ENCODE peak calls at places on chromosome 13, in nine cellular contexts. C, D, S, A, V, N, Y, B and J are unnamed samples. For H3K36me3 and H3K27me3, the result is how much of the 10 kb centered on the place peaks cover.

GRCh38 chr13:105168295-105168694 is 1367.2 kb downstream of the EFNB2 start:
- DNase-seq in C (no peak), D (no peak), S (no peak), A (no peak), V (no peak), N (no peak), Y (no peak), B (no peak), J (no peak)

GRCh38 chr13:52348081-52348480 is 57.9 kb downstream of the THSD1 start:
- DNase-seq in C (no peak), D (no peak), S (peak), A (peak), V (peak), N (no peak), Y (no peak), B (peak), J (no peak)

GRCh38 chr13:31209172-31209818 is 9.5 kb downstream of the B3GLCT start:
- DNase-seq in C (no peak), D (peak), S (peak), A (peak), V (peak), N (peak), Y (peak), B (no peak), J (peak)

GRCh38 chr13:90307136-90307535 is 1040.4 kb upstream of the MIR17HG start:
- DNase-seq in C (no peak), D (no peak), S (no peak), A (no peak), V (no peak), N (no peak), Y (no peak), B (no peak), J (no peak)

GRCh38 chr13:37652596-37652995 is 54.0 kb upstream of the POSTN start:
- DNase-seq in C (no peak), D (no peak), S (no peak), A (peak), V (no peak), N (no peak), Y (no peak), B (no peak), J (no peak)

GRCh38 chr13:75139291-75139690 is 342.7 kb downstream of the TBC1D4 start:
- DNase-seq in C (no peak), D (no peak), S (peak), A (peak), V (peak), N (no peak), Y (no peak), B (no peak), J (no peak)

GRCh38 chr13:33740134-33740538 is 77.8 kb upstream of the RFC3 start:
- DNase-seq in C (no peak), D (no peak), S (peak), A (peak), V (peak), N (no peak), Y (no peak), B (peak), J (no peak)

GRCh38 chr13:25678398-25678797 is 306.6 kb downstream of the ATP8A2 start:
- DNase-seq in C (no peak), D (no peak), S (no peak), A (no peak), V (no peak), N (no peak), Y (no peak), B (no peak), J (no peak)

GRCh38 chr13:33745370-33746324 is 72.3 kb upstream of the RFC3 start:
- DNase-seq in C (no peak), D (no peak), S (no peak), A (no peak), V (no peak), N (no peak), Y (no peak), B (no peak), J (no peak)

GRCh38 chr13:63902141-63902540 is 2486.5 kb upstream of the PCDH20 start:
- DNase-seq in C (no peak), D (no peak), S (no peak), A (no peak), V (no peak), N (no peak), Y (no peak), B (no peak), J (no peak)

GRCh38 chr13:25203256-25203794 is 31.2 kb upstream of the AMER2 start:
- DNase-seq in C (no peak), D (no peak), S (no peak), A (no peak), V (peak), N (no peak), Y (no peak), B (no peak), J (peak)

GRCh38 chr13:27578121-27579030 is 42.0 kb downstream of the LNX2 start:
- DNase-seq in C (no peak), D (no peak), S (no peak), A (peak), V (peak), N (no peak), Y (no peak), B (peak), J (no peak)

GRCh38 chr13:20714161-20714560 is 10.7 kb downstream of the IL17D start:
- DNase-seq in C (no peak), D (no peak), S (peak), A (no peak), V (peak), N (no peak), Y (no peak), B (no peak), J (no peak)

GRCh38 chr13:32362574-32362973 is 47.3 kb downstream of the BRCA2 start:
- DNase-seq in C (no peak), D (no peak), S (no peak), A (no peak), V (no peak), N (no peak), Y (no peak), B (no peak), J (no peak)

GRCh38 chr13:21812192-21812626 is 141.3 kb downstream of the FGF9 start:
- DNase-seq in C (no peak), D (no peak), S (no peak), A (no peak), V (no peak), N (no peak), Y (peak), B (peak), J (no peak)

GRCh38 chr13:98575009-98575866 is 1.7 kb downstream of the STK24 start:
- DNase-seq in C (no peak), D (no peak), S (no peak), A (no peak), V (peak), N (no peak), Y (peak), B (peak), J (no peak)

GRCh38 chr13:108326318-108326717 is 56.8 kb downstream of the TNFSF13B start:
- DNase-seq in C (peak), D (no peak), S (peak), A (no peak), V (no peak), N (no peak), Y (no peak), B (no peak), J (no peak)

GRCh38 chr13:84570831-84571230 is 688.6 kb upstream of the SLITRK1 start:
- DNase-seq in C (no peak), D (no peak), S (no peak), A (peak), V (peak), N (no peak), Y (no peak), B (no peak), J (no peak)

GRCh38 chr13:57925250-57925649 is 293.7 kb downstream of the PCDH17 start:
- DNase-seq in C (no peak), D (no peak), S (no peak), A (no peak), V (no peak), N (no peak), Y (no peak), B (no peak), J (no peak)

GRCh38 chr13:32278456-32278855 is 36.7 kb downstream of the ZAR1L start:
- DNase-seq in C (no peak), D (no peak), S (no peak), A (peak), V (peak), N (no peak), Y (no peak), B (peak), J (no peak)

GRCh38 chr13:57075588-57075987 is 65.1 kb upstream of the PRR20A start:
- DNase-seq in C (no peak), D (no peak), S (no peak), A (no peak), V (no peak), N (no peak), Y (no peak), B (no peak), J (no peak)

GRCh38 chr13:114032121-114032799 is 58.4 kb upstream of the C13orf46 start:
- DNase-seq in C (no peak), D (peak), S (peak), A (peak), V (peak), N (no peak), Y (no peak), B (no peak), J (no peak)

GRCh38 chr13:113785051-113786010 is 26.3 kb downstream of the TMEM255B start:
- DNase-seq in C (no peak), D (no peak), S (peak), A (peak), V (peak), N (no peak), Y (no peak), B (peak), J (no peak)

GRCh38 chr13:23794267-23795161 is 94.7 kb downstream of the MIPEP start:
- DNase-seq in C (no peak), D (no peak), S (peak), A (peak), V (peak), N (no peak), Y (no peak), B (peak), J (no peak)

GRCh38 chr13:20482275-20482761 is 43.3 kb downstream of the CRYL1 start:
- DNase-seq in C (no peak), D (no peak), S (peak), A (no peak), V (no peak), N (no peak), Y (no peak), B (no peak), J (no peak)

GRCh38 chr13:43908156-43909126 is 28.7 kb downstream of the LACC1 start:
- DNase-seq in C (no peak), D (no peak), S (peak), A (peak), V (peak), N (no peak), Y (peak), B (peak), J (peak)

GRCh38 chr13:34462843-34463242 is 479.2 kb upstream of the NBEA start:
- DNase-seq in C (no peak), D (no peak), S (peak), A (peak), V (peak), N (no peak), Y (no peak), B (peak), J (no peak)

GRCh38 chr13:60397693-60398437 is 845 bp downstream of the TDRD3 start:
- DNase-seq in C (peak), D (peak), S (peak), A (peak), V (peak), N (peak), Y (peak), B (peak), J (no peak)

GRCh38 chr13:113001251-113002140 is 32.5 kb downstream of the MCF2L start:
- DNase-seq in C (peak), D (no peak), S (peak), A (peak), V (peak), N (no peak), Y (peak), B (no peak), J (no peak)

GRCh38 chr13:23654111-23655110 is 84.2 kb downstream of the TNFRSF19 start:
- DNase-seq in C (no peak), D (no peak), S (peak), A (peak), V (no peak), N (no peak), Y (no peak), B (peak), J (no peak)

GRCh38 chr13:106490887-106491321 is 44.6 kb downstream of the EFNB2 start:
- DNase-seq in C (no peak), D (no peak), S (no peak), A (no peak), V (no peak), N (no peak), Y (no peak), B (no peak), J (no peak)

GRCh38 chr13:106493569-106493968 is 41.9 kb downstream of the EFNB2 start:
- DNase-seq in C (no peak), D (no peak), S (no peak), A (no peak), V (no peak), N (no peak), Y (no peak), B (no peak), J (no peak)

GRCh38 chr13:106491463-106491862 is 44.0 kb downstream of the EFNB2 start:
- DNase-seq in C (no peak), D (no peak), S (no peak), A (no peak), V (no peak), N (no peak), Y (no peak), B (no peak), J (no peak)

GRCh38 chr13:106492576-106493323 is 42.7 kb downstream of the EFNB2 start:
- DNase-seq in C (no peak), D (no peak), S (no peak), A (no peak), V (no peak), N (no peak), Y (no peak), B (no peak), J (no peak)

DNA sequence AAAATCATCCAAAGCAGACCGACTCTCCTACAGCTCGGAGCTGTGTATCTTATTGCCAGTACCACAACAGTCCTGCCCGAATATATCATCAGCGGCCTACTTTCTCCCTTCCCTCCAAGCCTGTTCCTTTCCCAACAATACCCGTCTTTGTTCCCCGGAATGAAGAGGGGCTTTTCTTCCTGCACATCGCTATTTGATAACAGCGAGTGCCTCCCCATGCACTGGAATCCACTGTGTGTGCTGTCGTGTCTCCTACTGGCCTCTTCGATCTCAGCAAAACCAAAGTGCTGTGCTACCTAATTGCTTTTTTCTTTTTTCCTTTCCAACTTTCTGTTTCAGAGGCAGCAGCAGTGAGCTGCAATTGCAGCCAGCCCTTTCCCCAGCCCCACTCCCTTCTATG is 43.5 kb downstream of the EFNB2 start:
- DNase-seq in C (no peak), D (no peak), S (no peak), A (no peak), V (no peak), N (no peak), Y (no peak), B (no peak), J (no peak)
- H3K36me3 ChIP-seq in C (under half), D (under half), S (under half), A (under half), V (under half), N (under half), Y (under half), B (under half), J (under half)

DNA sequence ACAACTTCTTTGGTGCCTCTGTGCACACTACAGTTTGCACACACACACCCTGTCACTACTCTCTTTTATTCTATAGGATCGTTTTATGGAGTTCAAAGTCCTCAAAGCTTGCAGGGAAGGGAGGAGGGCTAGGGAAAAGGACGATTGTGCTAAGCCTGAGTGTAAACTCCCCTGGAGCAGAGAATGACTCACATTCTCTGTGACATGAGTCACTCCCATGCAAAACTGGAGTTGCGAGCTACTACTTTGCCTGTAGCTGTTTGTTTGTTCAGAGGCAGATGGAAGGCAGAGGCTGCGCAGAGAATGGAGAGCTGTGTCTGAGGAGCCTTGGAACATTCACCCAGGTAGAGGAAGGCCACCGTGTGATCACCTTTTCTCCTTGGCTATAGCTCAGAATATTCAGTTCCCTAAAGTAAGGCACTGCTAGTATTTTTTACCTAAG is 80.5 kb upstream of the MBNL2 start:
- DNase-seq in C (peak), D (peak), S (peak), A (peak), V (peak), N (peak), Y (peak), B (peak), J (peak)
- H3K4me3 ChIP-seq in C (peak), D (no peak), S (no peak), A (no peak), V (peak), N (peak), Y (no peak), B (no peak), J (no peak)

GRCh38 chr13:94968757-94969086 is 256.4 kb upstream of the SOX21 start:
- DNase-seq in C (no peak), D (no peak), S (no peak), A (no peak), V (no peak), N (no peak), Y (no peak), B (no peak), J (peak)
- H3K27me3 ChIP-seq in C (under half), D (under half), S (half or more), A (half or more), V (half or more), N (under half), Y (under half), B (under half), J (under half)

GRCh38 chr13:77113496-77113895 is 86.5 kb upstream of the FBXL3 start:
- DNase-seq in C (no peak), D (no peak), S (no peak), A (no peak), V (peak), N (no peak), Y (no peak), B (no peak), J (no peak)

GRCh38 chr13:77114271-77114670 is 87.3 kb upstream of the FBXL3 start:
- DNase-seq in C (no peak), D (no peak), S (no peak), A (peak), V (no peak), N (no peak), Y (no peak), B (no peak), J (no peak)

GRCh38 chr13:77112961-77113360 is 86.0 kb upstream of the FBXL3 start:
- DNase-seq in C (no peak), D (no peak), S (no peak), A (no peak), V (no peak), N (no peak), Y (no peak), B (no peak), J (no peak)

GRCh38 chr13:77118134-77118533 is 91.2 kb upstream of the FBXL3 start:
- DNase-seq in C (no peak), D (no peak), S (no peak), A (no peak), V (no peak), N (no peak), Y (no peak), B (no peak), J (no peak)
- H3K36me3 ChIP-seq in C (under half), D (under half), S (under half), A (under half), V (under half), N (half or more), Y (under half), B (under half), J (under half)

GRCh38 chr13:35475960-35476943 is at the start of gene MAB21L1:
- DNase-seq in C (peak), D (no peak), S (peak), A (peak), V (peak), N (peak), Y (peak), B (peak), J (peak)
- H3K4me3 ChIP-seq in C (peak), D (no peak), S (no peak), A (peak), V (peak), N (peak), Y (peak), B (peak), J (peak)

DNA sequence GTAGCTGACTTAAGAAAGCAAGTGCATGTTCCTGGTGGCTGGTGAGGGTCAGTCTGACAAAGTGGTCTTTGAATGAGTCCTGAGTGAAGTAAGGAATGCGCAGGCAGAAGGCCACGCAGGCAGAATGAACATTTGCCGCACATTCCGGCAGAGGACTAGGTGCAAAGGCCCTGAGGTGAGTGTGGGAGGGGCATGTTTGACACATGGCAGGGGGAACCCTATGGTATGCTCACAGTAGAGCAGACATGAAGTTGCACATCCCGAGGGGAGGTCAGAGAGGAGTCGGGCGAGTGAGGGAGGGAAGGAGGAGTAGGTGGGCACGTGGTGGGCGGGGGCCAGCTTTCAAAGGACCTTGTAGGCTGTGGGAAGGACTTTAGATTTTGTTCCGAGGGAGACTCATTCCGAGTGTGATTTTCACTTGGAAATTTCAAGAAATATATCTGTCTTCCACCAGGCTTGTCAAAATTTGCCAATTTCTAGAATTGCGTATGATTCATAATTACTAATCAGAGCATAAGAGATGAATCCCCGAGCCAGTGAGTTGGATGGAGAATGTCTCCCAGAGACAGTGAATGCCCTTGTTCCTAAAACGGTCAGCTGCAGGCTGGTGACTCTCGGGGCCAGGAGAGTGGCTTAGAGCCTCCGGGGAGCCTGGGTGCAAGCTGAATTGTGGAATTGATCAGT is 40.3 kb downstream of the ERICH6B start:
- DNase-seq in C (no peak), D (no peak), S (no peak), A (no peak), V (peak), N (no peak), Y (no peak), B (peak), J (no peak)
- H3K27me3 ChIP-seq in C (under half), D (under half), S (under half), A (under half), V (under half), N (under half), Y (under half), B (under half), J (under half)

GRCh38 chr13:110495376-110495775 is 66.1 kb downstream of the RAB20 start:
- DNase-seq in C (no peak), D (no peak), S (no peak), A (no peak), V (no peak), N (no peak), Y (no peak), B (no peak), J (no peak)
- H3K36me3 ChIP-seq in C (under half), D (under half), S (under half), A (half or more), V (under half), N (half or more), Y (under half), B (under half), J (under half)

DNA sequence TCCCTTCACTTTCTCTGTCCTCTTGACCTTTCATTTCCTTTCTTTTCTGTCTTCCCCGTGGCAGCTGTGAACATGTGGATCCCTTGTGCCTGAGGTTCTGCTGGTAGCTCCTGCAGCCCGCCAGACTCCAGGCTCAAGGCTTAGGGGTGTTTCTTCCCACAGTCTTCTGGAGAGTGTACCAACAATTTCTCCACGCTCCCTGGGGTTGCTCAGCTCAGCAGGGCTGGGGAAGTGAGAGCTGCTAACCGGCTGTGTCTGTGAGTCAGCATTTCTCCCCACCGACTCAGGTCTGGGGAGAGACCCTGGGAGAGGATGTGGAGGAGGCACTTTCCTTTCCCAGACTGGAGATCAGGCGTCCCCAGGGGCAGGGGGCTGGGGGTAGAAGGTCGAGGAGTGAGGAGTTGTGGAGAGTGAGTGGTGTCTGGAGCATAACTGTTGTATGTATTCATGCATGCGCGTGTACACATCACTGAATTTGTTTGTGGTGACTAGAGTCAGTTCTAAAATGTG is 193.6 kb downstream of the KCNRG start:
- DNase-seq in C (peak), D (no peak), S (peak), A (peak), V (peak), N (peak), Y (peak), B (peak), J (peak)
- H3K4me3 ChIP-seq in C (no peak), D (no peak), S (no peak), A (peak), V (peak), N (peak), Y (no peak), B (no peak), J (no peak)